ENCODE peak calls at places on chromosome 1, in seven cellular contexts. Y is A549; S is fibroblast of lung; J is CD4-positive, CD25-positive, alpha-beta regulatory T cell; W is cardiac muscle cell; R is Peyer's patch; H is thoracic aorta. Q is an unnamed sample. For H3K4me1, the result is how much of the 10 kb centered on the place peaks cover.

GRCh38 chr1:212515329-212515760 is 82.6 kb downstream of the NENF start:
- DNase-seq in Y (no peak), S (no peak), J (no peak), W (no peak), R (no peak), H (no peak), Q (no peak)

GRCh38 chr1:102531031-102531430 is 534.3 kb upstream of the OLFM3 start:
- DNase-seq in Y (no peak), S (no peak), J (no peak), W (no peak), R (no peak), H (no peak), Q (no peak)

GRCh38 chr1:20385630-20386029 is 95.0 kb downstream of the VWA5B1 start:
- DNase-seq in Y (no peak), S (no peak), J (no peak), W (no peak), R (no peak), H (no peak), Q (no peak)

GRCh38 chr1:217453816-217454215 is 177.1 kb downstream of the GPATCH2 start:
- DNase-seq in Y (no peak), S (no peak), J (no peak), W (peak), R (no peak), H (no peak), Q (no peak)

GRCh38 chr1:65953170-65953569 is 160.5 kb downstream of the PDE4B start:
- DNase-seq in Y (no peak), S (no peak), J (no peak), W (peak), R (no peak), H (no peak), Q (no peak)

GRCh38 chr1:147292012-147292411 is 49.5 kb downstream of the CHD1L start:
- DNase-seq in Y (no peak), S (peak), J (no peak), W (peak), R (no peak), H (no peak), Q (no peak)

GRCh38 chr1:93878501-93878888 is 511 bp downstream of the DNTTIP2 start:
- DNase-seq in Y (peak), S (peak), J (peak), W (peak), R (peak), H (no peak), Q (peak)

GRCh38 chr1:112636597-112637256 is 17.1 kb downstream of the CAPZA1 start:
- DNase-seq in Y (no peak), S (no peak), J (no peak), W (no peak), R (no peak), H (no peak), Q (no peak)

GRCh38 chr1:112737573-112737972 is 22.4 kb upstream of the PPM1J start:
- DNase-seq in Y (no peak), S (no peak), J (no peak), W (no peak), R (no peak), H (no peak), Q (no peak)

DNA sequence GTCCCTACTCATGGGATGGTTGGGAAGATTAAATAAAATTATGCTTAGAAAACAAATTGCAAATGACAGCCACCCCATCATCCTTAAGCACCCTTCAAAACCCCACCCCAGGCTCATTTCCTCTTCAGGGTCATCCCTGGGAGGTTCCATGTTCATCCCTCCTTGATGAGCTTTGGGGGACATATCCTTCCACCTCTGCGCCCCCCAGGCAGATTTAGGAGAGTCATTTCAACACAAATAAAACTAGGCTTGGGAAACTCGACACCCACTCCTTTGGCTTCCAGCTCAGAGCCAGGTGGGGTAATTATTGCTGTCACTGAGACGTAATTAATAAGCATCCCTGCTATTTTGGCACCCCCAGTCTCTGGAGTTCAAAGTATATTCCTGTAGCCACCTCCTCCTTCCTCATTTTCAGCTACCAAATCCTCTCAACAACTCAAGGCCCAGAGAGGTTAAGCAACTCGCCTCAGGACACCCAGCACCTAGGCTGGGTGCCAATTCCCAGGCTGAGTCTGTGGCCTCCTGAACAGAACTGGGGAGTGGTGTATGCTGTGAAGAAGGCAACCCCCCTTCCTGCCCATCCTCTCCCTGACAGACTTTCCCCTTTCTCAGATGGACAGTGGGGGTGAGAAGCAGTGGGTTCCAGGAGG is 595 bp downstream of the CRYBG2 start:
- DNase-seq in Y (no peak), S (no peak), J (no peak), W (no peak), R (no peak), H (no peak), Q (no peak)
- H3K4me3 ChIP-seq in Y (no peak), S (no peak), J (no peak), W (no peak), R (peak), H (no peak), Q (no peak)

GRCh38 chr1:62687421-62687902 is 724 bp downstream of the DOCK7 start:
- DNase-seq in Y (peak), S (peak), J (peak), W (peak), R (peak), H (no peak), Q (peak)

GRCh38 chr1:62687903-62688686 is at the start of gene DOCK7:
- DNase-seq in Y (peak), S (peak), J (peak), W (peak), R (peak), H (peak), Q (peak)

GRCh38 chr1:62688687-62689085 is 500 bp upstream of the DOCK7 start:
- DNase-seq in Y (no peak), S (peak), J (no peak), W (peak), R (no peak), H (no peak), Q (no peak)

GRCh38 chr1:62691062-62691844 is 3.1 kb upstream of the DOCK7 start:
- DNase-seq in Y (no peak), S (no peak), J (no peak), W (no peak), R (no peak), H (no peak), Q (no peak)

GRCh38 chr1:62689524-62689923 is 1.3 kb upstream of the DOCK7 start:
- DNase-seq in Y (no peak), S (peak), J (no peak), W (peak), R (no peak), H (no peak), Q (no peak)
- H3K27ac ChIP-seq in Y (no peak), S (peak), J (no peak), W (peak), R (peak), H (peak), Q (no peak)

GRCh38 chr1:160630523-160631087 is 16.2 kb downstream of the SLAMF1 start:
- DNase-seq in Y (no peak), S (no peak), J (no peak), W (no peak), R (no peak), H (no peak), Q (no peak)
- H3K4me1 ChIP-seq in Y (under half), S (under half), J (half or more), W (under half), R (under half), H (under half), Q (half or more)

DNA sequence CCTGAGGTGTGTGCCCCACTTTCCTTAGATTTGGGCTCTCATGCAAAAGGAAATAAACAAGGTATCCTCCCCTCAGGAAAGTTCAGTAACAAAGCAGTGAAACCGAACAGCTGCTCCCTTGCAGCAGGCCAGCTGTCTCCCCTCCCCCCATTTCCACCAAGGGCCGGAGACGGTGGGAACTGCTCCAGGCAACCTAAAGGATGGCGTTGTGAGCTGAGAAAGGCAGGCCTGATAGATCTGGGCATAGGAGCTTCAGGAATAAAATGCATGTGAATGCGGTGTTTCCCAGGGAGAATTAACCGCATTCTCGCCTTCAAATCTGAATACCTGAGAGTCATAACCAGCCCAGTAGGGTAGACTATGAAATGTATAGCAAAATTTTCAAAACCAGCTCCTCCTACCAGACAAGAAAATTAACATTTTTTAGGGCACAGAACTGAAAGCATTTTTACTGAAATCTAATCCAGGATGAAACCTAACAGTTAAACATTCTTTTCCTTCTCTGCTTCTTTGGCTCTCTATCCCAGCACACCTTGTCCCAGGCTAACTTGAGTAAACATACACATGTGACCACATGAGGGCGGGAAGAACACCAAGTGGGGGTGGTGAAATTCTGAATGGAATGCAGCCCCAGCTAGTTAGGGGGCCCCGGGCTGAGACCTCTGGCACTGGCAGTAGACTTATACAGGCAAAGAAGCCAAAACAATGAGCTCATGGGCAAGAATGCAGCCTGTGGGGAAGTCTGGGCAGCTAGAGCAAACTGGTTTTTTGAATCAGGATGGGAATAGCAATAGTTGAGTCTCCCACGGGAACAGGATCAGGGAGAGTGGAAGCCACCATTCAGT is 11.5 kb downstream of the MCL1 start:
- DNase-seq in Y (peak), S (peak), J (no peak), W (peak), R (peak), H (peak), Q (peak)
- H3K4me3 ChIP-seq in Y (no peak), S (peak), J (peak), W (peak), R (peak), H (peak), Q (peak)